ENCODE peak calls at places on chromosomes 5 and 9, in eight cellular contexts. One of them, this sample, is unnamed.

GRCh38 chr5:22754155-22754554 is 99.0 kb downstream of the CDH12 start:
- DNase-seq in B cell: no peak
- DNase-seq in ovary: no peak
- DNase-seq in coronary artery: no peak
- DNase-seq in SK-N-SH: no peak
- DNase-seq in Peyer's patch: no peak
- DNase-seq in astrocyte of the spinal cord: no peak
- DNase-seq in BE2C: no peak
- DNase-seq in this sample: no peak

GRCh38 chr5:180157866-180158265 is 51.1 kb downstream of the RASGEF1C start:
- DNase-seq in B cell: no peak
- DNase-seq in ovary: no peak
- DNase-seq in coronary artery: no peak
- DNase-seq in SK-N-SH: no peak
- DNase-seq in Peyer's patch: no peak
- DNase-seq in astrocyte of the spinal cord: no peak
- DNase-seq in BE2C: no peak
- DNase-seq in this sample: no peak

GRCh38 chr5:59328801-59329296 is 564.7 kb downstream of the PDE4D start:
- DNase-seq in B cell: no peak
- DNase-seq in ovary: no peak
- DNase-seq in coronary artery: no peak
- DNase-seq in SK-N-SH: no peak
- DNase-seq in Peyer's patch: no peak
- DNase-seq in astrocyte of the spinal cord: peak
- DNase-seq in BE2C: peak
- DNase-seq in this sample: no peak

GRCh38 chr5:54785729-54786548 is 199.5 kb downstream of the ESM1 start:
- DNase-seq in B cell: peak
- DNase-seq in ovary: peak
- DNase-seq in coronary artery: no peak
- DNase-seq in SK-N-SH: peak
- DNase-seq in Peyer's patch: peak
- DNase-seq in astrocyte of the spinal cord: peak
- DNase-seq in BE2C: peak
- DNase-seq in this sample: no peak

GRCh38 chr9:89311346-89312153 is 555 bp downstream of the CKS2 start:
- DNase-seq in B cell: no peak
- DNase-seq in ovary: no peak
- DNase-seq in coronary artery: peak
- DNase-seq in SK-N-SH: peak
- DNase-seq in Peyer's patch: no peak
- DNase-seq in astrocyte of the spinal cord: peak
- DNase-seq in BE2C: no peak
- DNase-seq in this sample: no peak

GRCh38 chr9:68704804-68705635 is at the start of gene PIP5K1B:
- DNase-seq in B cell: peak
- DNase-seq in ovary: no peak
- DNase-seq in coronary artery: peak
- DNase-seq in SK-N-SH: peak
- DNase-seq in Peyer's patch: peak
- DNase-seq in astrocyte of the spinal cord: peak
- DNase-seq in BE2C: peak
- DNase-seq in this sample: peak

GRCh38 chr5:102853680-102854079 is 98.6 kb downstream of the PAM start:
- DNase-seq in B cell: no peak
- DNase-seq in ovary: no peak
- DNase-seq in coronary artery: no peak
- DNase-seq in SK-N-SH: no peak
- DNase-seq in Peyer's patch: no peak
- DNase-seq in astrocyte of the spinal cord: peak
- DNase-seq in BE2C: no peak
- DNase-seq in this sample: no peak

GRCh38 chr5:78542321-78542840 is 106.2 kb downstream of the LHFPL2 start:
- DNase-seq in B cell: no peak
- DNase-seq in ovary: no peak
- DNase-seq in coronary artery: no peak
- DNase-seq in SK-N-SH: no peak
- DNase-seq in Peyer's patch: no peak
- DNase-seq in astrocyte of the spinal cord: no peak
- DNase-seq in BE2C: no peak
- DNase-seq in this sample: no peak

GRCh38 chr5:348726-349125 is 27.2 kb downstream of the AHRR start:
- DNase-seq in B cell: no peak
- DNase-seq in ovary: no peak
- DNase-seq in coronary artery: no peak
- DNase-seq in SK-N-SH: no peak
- DNase-seq in Peyer's patch: no peak
- DNase-seq in astrocyte of the spinal cord: no peak
- DNase-seq in BE2C: no peak
- DNase-seq in this sample: no peak

GRCh38 chr5:171845857-171846785 is 60.5 kb downstream of the SMIM23 start:
- DNase-seq in B cell: no peak
- DNase-seq in ovary: no peak
- DNase-seq in coronary artery: no peak
- DNase-seq in SK-N-SH: no peak
- DNase-seq in Peyer's patch: no peak
- DNase-seq in astrocyte of the spinal cord: no peak
- DNase-seq in BE2C: no peak
- DNase-seq in this sample: no peak

GRCh38 chr5:8861764-8862163 is 684.1 kb downstream of the SEMA5A start:
- DNase-seq in B cell: no peak
- DNase-seq in ovary: no peak
- DNase-seq in coronary artery: no peak
- DNase-seq in SK-N-SH: no peak
- DNase-seq in Peyer's patch: no peak
- DNase-seq in astrocyte of the spinal cord: no peak
- DNase-seq in BE2C: no peak
- DNase-seq in this sample: no peak

GRCh38 chr5:8869932-8870331 is 675.9 kb downstream of the SEMA5A start:
- DNase-seq in B cell: no peak
- DNase-seq in ovary: no peak
- DNase-seq in coronary artery: no peak
- DNase-seq in SK-N-SH: no peak
- DNase-seq in Peyer's patch: no peak
- DNase-seq in astrocyte of the spinal cord: no peak
- DNase-seq in BE2C: no peak
- DNase-seq in this sample: no peak

GRCh38 chr5:8865686-8866374 is 680.0 kb downstream of the SEMA5A start:
- DNase-seq in B cell: no peak
- DNase-seq in ovary: no peak
- DNase-seq in coronary artery: no peak
- DNase-seq in SK-N-SH: no peak
- DNase-seq in Peyer's patch: no peak
- DNase-seq in astrocyte of the spinal cord: no peak
- DNase-seq in BE2C: no peak
- DNase-seq in this sample: no peak

GRCh38 chr5:8864053-8864452 is 681.8 kb downstream of the SEMA5A start:
- DNase-seq in B cell: no peak
- DNase-seq in ovary: no peak
- DNase-seq in coronary artery: no peak
- DNase-seq in SK-N-SH: no peak
- DNase-seq in Peyer's patch: no peak
- DNase-seq in astrocyte of the spinal cord: no peak
- DNase-seq in BE2C: no peak
- DNase-seq in this sample: peak
- TF ChIP-seq CTCF in B cell: no peak
- TF ChIP-seq CTCF in ovary: no peak
- TF ChIP-seq CTCF in coronary artery: no peak
- TF ChIP-seq CTCF in SK-N-SH: peak
- TF ChIP-seq CTCF in Peyer's patch: no peak
- TF ChIP-seq CTCF in astrocyte of the spinal cord: peak
- TF ChIP-seq CTCF in BE2C: no peak
- TF ChIP-seq CTCF in this sample: peak

GRCh38 chr5:139393497-139394122 is 1.3 kb downstream of the PROB1 start:
- DNase-seq in B cell: no peak
- DNase-seq in ovary: no peak
- DNase-seq in coronary artery: no peak
- DNase-seq in SK-N-SH: peak
- DNase-seq in Peyer's patch: no peak
- DNase-seq in astrocyte of the spinal cord: no peak
- DNase-seq in BE2C: no peak
- DNase-seq in this sample: peak

GRCh38 chr5:139391570-139392323 is 2.0 kb upstream of the MZB1 start:
- DNase-seq in B cell: no peak
- DNase-seq in ovary: peak
- DNase-seq in coronary artery: no peak
- DNase-seq in SK-N-SH: no peak
- DNase-seq in Peyer's patch: no peak
- DNase-seq in astrocyte of the spinal cord: no peak
- DNase-seq in BE2C: no peak
- DNase-seq in this sample: no peak

GRCh38 chr5:139392324-139392677 is 2.6 kb upstream of the MZB1 start:
- DNase-seq in B cell: no peak
- DNase-seq in ovary: no peak
- DNase-seq in coronary artery: no peak
- DNase-seq in SK-N-SH: no peak
- DNase-seq in Peyer's patch: no peak
- DNase-seq in astrocyte of the spinal cord: no peak
- DNase-seq in BE2C: no peak
- DNase-seq in this sample: no peak

GRCh38 chr5:139394123-139394653 is 716 bp downstream of the PROB1 start:
- DNase-seq in B cell: peak
- DNase-seq in ovary: no peak
- DNase-seq in coronary artery: no peak
- DNase-seq in SK-N-SH: peak
- DNase-seq in Peyer's patch: no peak
- DNase-seq in astrocyte of the spinal cord: no peak
- DNase-seq in BE2C: peak
- DNase-seq in this sample: peak

GRCh38 chr5:139392678-139393496 is 2.0 kb downstream of the PROB1 start:
- DNase-seq in B cell: peak
- DNase-seq in ovary: no peak
- DNase-seq in coronary artery: no peak
- DNase-seq in SK-N-SH: peak
- DNase-seq in Peyer's patch: peak
- DNase-seq in astrocyte of the spinal cord: peak
- DNase-seq in BE2C: peak
- DNase-seq in this sample: peak
- TF ChIP-seq CTCF in B cell: peak
- TF ChIP-seq CTCF in ovary: no peak
- TF ChIP-seq CTCF in coronary artery: no peak
- TF ChIP-seq CTCF in SK-N-SH: peak
- TF ChIP-seq CTCF in Peyer's patch: peak
- TF ChIP-seq CTCF in astrocyte of the spinal cord: peak
- TF ChIP-seq CTCF in BE2C: peak
- TF ChIP-seq CTCF in this sample: peak

DNA sequence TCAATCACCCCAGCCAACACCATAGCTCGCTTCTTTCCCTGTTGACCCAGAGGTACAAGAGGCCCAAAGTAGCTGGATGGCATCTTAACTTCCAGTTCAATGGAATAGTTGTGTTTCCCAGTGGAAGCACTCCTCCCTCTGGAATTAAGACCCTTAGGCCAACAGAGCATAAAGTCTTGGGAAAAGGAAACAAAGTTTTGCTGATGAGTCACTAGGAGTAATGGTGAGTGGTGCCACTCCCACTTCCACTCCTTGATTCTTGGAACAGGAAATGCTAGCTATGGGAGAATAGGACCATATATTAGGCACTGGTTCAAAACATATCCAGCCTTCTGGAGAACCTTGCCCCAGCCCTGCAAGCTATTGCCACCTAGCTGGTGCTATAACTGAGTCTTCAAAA is 44.7 kb upstream of the LMX1B start:
- DNase-seq in B cell: no peak
- DNase-seq in ovary: no peak
- DNase-seq in coronary artery: no peak
- DNase-seq in SK-N-SH: no peak
- DNase-seq in Peyer's patch: no peak
- DNase-seq in astrocyte of the spinal cord: peak
- DNase-seq in BE2C: no peak
- DNase-seq in this sample: no peak
- TF ChIP-seq CTCF in B cell: no peak
- TF ChIP-seq CTCF in ovary: no peak
- TF ChIP-seq CTCF in coronary artery: no peak
- TF ChIP-seq CTCF in SK-N-SH: no peak
- TF ChIP-seq CTCF in Peyer's patch: no peak
- TF ChIP-seq CTCF in astrocyte of the spinal cord: no peak
- TF ChIP-seq CTCF in BE2C: no peak
- TF ChIP-seq CTCF in this sample: no peak

DNA sequence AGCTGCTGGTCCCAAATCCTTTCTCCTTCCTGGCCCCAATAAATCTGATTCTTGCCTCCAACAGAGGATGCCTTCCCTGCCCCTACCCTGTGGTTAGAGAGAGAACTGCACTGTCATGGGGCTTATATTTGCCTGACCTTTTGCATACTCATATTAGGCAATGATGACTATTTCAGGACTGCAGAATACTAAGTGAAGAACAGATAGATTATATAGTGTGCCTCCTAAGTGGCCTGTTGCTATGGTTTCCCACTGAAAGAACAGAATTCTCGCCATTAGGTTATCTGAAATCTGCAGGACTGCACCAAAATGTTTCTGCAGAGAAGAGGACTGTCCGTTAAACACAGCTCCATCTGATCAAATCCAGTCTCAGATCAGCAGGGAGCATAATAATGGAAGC is 87.3 kb upstream of the CCNG1 start:
- DNase-seq in B cell: no peak
- DNase-seq in ovary: no peak
- DNase-seq in coronary artery: no peak
- DNase-seq in SK-N-SH: peak
- DNase-seq in Peyer's patch: no peak
- DNase-seq in astrocyte of the spinal cord: no peak
- DNase-seq in BE2C: peak
- DNase-seq in this sample: no peak
- TF ChIP-seq CTCF in B cell: no peak
- TF ChIP-seq CTCF in ovary: no peak
- TF ChIP-seq CTCF in coronary artery: no peak
- TF ChIP-seq CTCF in SK-N-SH: peak
- TF ChIP-seq CTCF in Peyer's patch: no peak
- TF ChIP-seq CTCF in astrocyte of the spinal cord: no peak
- TF ChIP-seq CTCF in BE2C: peak
- TF ChIP-seq CTCF in this sample: no peak

GRCh38 chr9:4640027-4640426 is 22.1 kb upstream of the PLPP6 start:
- DNase-seq in B cell: no peak
- DNase-seq in ovary: no peak
- DNase-seq in coronary artery: no peak
- DNase-seq in SK-N-SH: peak
- DNase-seq in Peyer's patch: no peak
- DNase-seq in astrocyte of the spinal cord: peak
- DNase-seq in BE2C: no peak
- DNase-seq in this sample: no peak
- TF ChIP-seq CTCF in B cell: peak
- TF ChIP-seq CTCF in ovary: peak
- TF ChIP-seq CTCF in coronary artery: no peak
- TF ChIP-seq CTCF in SK-N-SH: peak
- TF ChIP-seq CTCF in Peyer's patch: no peak
- TF ChIP-seq CTCF in astrocyte of the spinal cord: peak
- TF ChIP-seq CTCF in BE2C: peak
- TF ChIP-seq CTCF in this sample: peak